ENCODE peak calls at places on chromosomes 6 and 20, in six cellular contexts. One of them, this sample, is unnamed.
A peak's percentile ranks its signal among the peaks of the same experiment; 100 is the strongest.

GRCh38 chr6:70172252-70172651 is 130.6 kb downstream of the COL9A1 start:
- DNase-seq in mesothelial cell of epicardium: no peak
- DNase-seq in BE2C: no peak
- DNase-seq in heart right ventricle: no peak
- DNase-seq in kidney epithelial cell: no peak
- DNase-seq in pancreas: no peak
- DNase-seq in this sample: no peak

GRCh38 chr6:106517699-106518098 is 111.6 kb downstream of the RTN4IP1 start:
- DNase-seq in mesothelial cell of epicardium: no peak
- DNase-seq in BE2C: no peak
- DNase-seq in heart right ventricle: no peak
- DNase-seq in kidney epithelial cell: no peak
- DNase-seq in pancreas: no peak
- DNase-seq in this sample: no peak

GRCh38 chr6:119602215-119603178 is 252.9 kb upstream of the MAN1A1 start:
- DNase-seq in mesothelial cell of epicardium: no peak
- DNase-seq in BE2C: no peak
- DNase-seq in heart right ventricle: no peak
- DNase-seq in kidney epithelial cell: no peak
- DNase-seq in pancreas: no peak
- DNase-seq in this sample: no peak

GRCh38 chr20:43658068-43658722 is 8.7 kb upstream of the MYBL2 start:
- DNase-seq in mesothelial cell of epicardium: no peak
- DNase-seq in BE2C: peak; percentile 27
- DNase-seq in heart right ventricle: no peak
- DNase-seq in kidney epithelial cell: no peak
- DNase-seq in pancreas: no peak
- DNase-seq in this sample: peak; percentile 83

GRCh38 chr6:130140084-130140483 is 82.7 kb downstream of the SAMD3 start:
- DNase-seq in mesothelial cell of epicardium: no peak
- DNase-seq in BE2C: no peak
- DNase-seq in heart right ventricle: no peak
- DNase-seq in kidney epithelial cell: no peak
- DNase-seq in pancreas: no peak
- DNase-seq in this sample: no peak

GRCh38 chr6:163554663-163555062 is 140.1 kb downstream of the QKI start:
- DNase-seq in mesothelial cell of epicardium: no peak
- DNase-seq in BE2C: peak; percentile 63
- DNase-seq in heart right ventricle: peak; percentile 44
- DNase-seq in kidney epithelial cell: no peak
- DNase-seq in pancreas: no peak
- DNase-seq in this sample: peak; percentile 83

GRCh38 chr6:32885698-32886286 is 31.8 kb downstream of the PSMB9 start:
- DNase-seq in mesothelial cell of epicardium: no peak
- DNase-seq in BE2C: no peak
- DNase-seq in heart right ventricle: no peak
- DNase-seq in kidney epithelial cell: peak; percentile 37
- DNase-seq in pancreas: no peak
- DNase-seq in this sample: no peak

GRCh38 chr20:63273635-63274380 is 1.2 kb downstream of the ARFGAP1 start:
- DNase-seq in mesothelial cell of epicardium: no peak
- DNase-seq in BE2C: no peak
- DNase-seq in heart right ventricle: no peak
- DNase-seq in kidney epithelial cell: peak; percentile 61
- DNase-seq in pancreas: no peak
- DNase-seq in this sample: no peak

GRCh38 chr6:127328043-127328442 is 15.4 kb downstream of the ECHDC1 start:
- DNase-seq in mesothelial cell of epicardium: no peak
- DNase-seq in BE2C: no peak
- DNase-seq in heart right ventricle: no peak
- DNase-seq in kidney epithelial cell: no peak
- DNase-seq in pancreas: no peak
- DNase-seq in this sample: no peak

GRCh38 chr6:90110971-90111370 is 185.7 kb downstream of the BACH2 start:
- DNase-seq in mesothelial cell of epicardium: no peak
- DNase-seq in BE2C: no peak
- DNase-seq in heart right ventricle: no peak
- DNase-seq in kidney epithelial cell: no peak
- DNase-seq in pancreas: no peak
- DNase-seq in this sample: peak; percentile 97

GRCh38 chr20:6940052-6940451 is 172.6 kb downstream of the BMP2 start:
- DNase-seq in mesothelial cell of epicardium: no peak
- DNase-seq in BE2C: peak; percentile 23
- DNase-seq in heart right ventricle: no peak
- DNase-seq in kidney epithelial cell: no peak
- DNase-seq in pancreas: no peak
- DNase-seq in this sample: no peak

GRCh38 chr6:118952683-118953082 is 17.7 kb upstream of the MCM9 start:
- DNase-seq in mesothelial cell of epicardium: no peak
- DNase-seq in BE2C: no peak
- DNase-seq in heart right ventricle: no peak
- DNase-seq in kidney epithelial cell: no peak
- DNase-seq in pancreas: no peak
- DNase-seq in this sample: no peak

GRCh38 chr6:154606457-154606856 is 96.0 kb upstream of the CNKSR3 start:
- DNase-seq in mesothelial cell of epicardium: no peak
- DNase-seq in BE2C: no peak
- DNase-seq in heart right ventricle: no peak
- DNase-seq in kidney epithelial cell: no peak
- DNase-seq in pancreas: no peak
- DNase-seq in this sample: peak; percentile 99

GRCh38 chr20:33162313-33162712 is 5.6 kb upstream of the BPIFA2 start:
- DNase-seq in mesothelial cell of epicardium: no peak
- DNase-seq in BE2C: no peak
- DNase-seq in heart right ventricle: no peak
- DNase-seq in kidney epithelial cell: no peak
- DNase-seq in pancreas: no peak
- DNase-seq in this sample: no peak

GRCh38 chr6:153003294-153003645 is 761 bp upstream of the MTRF1L start:
- DNase-seq in mesothelial cell of epicardium: no peak
- DNase-seq in BE2C: no peak
- DNase-seq in heart right ventricle: no peak
- DNase-seq in kidney epithelial cell: peak; percentile 2
- DNase-seq in pancreas: no peak
- DNase-seq in this sample: no peak

GRCh38 chr6:82144007-82144851 is 103.3 kb downstream of the IBTK start:
- DNase-seq in mesothelial cell of epicardium: no peak
- DNase-seq in BE2C: peak; percentile 43
- DNase-seq in heart right ventricle: no peak
- DNase-seq in kidney epithelial cell: peak; percentile 99
- DNase-seq in pancreas: no peak
- DNase-seq in this sample: no peak

GRCh38 chr20:57787969-57788781 is 78.4 kb upstream of the PMEPA1 start:
- DNase-seq in mesothelial cell of epicardium: no peak
- DNase-seq in BE2C: no peak
- DNase-seq in heart right ventricle: no peak
- DNase-seq in kidney epithelial cell: no peak
- DNase-seq in pancreas: no peak
- DNase-seq in this sample: no peak

GRCh38 chr6:48177786-48178185 is 66.8 kb upstream of the PTCHD4 start:
- DNase-seq in mesothelial cell of epicardium: no peak
- DNase-seq in BE2C: no peak
- DNase-seq in heart right ventricle: no peak
- DNase-seq in kidney epithelial cell: no peak
- DNase-seq in pancreas: no peak
- DNase-seq in this sample: no peak

GRCh38 chr20:46772901-46773300 is 63.5 kb downstream of the SLC2A10 start:
- DNase-seq in mesothelial cell of epicardium: no peak
- DNase-seq in BE2C: no peak
- DNase-seq in heart right ventricle: no peak
- DNase-seq in kidney epithelial cell: no peak
- DNase-seq in pancreas: no peak
- DNase-seq in this sample: no peak

GRCh38 chr6:153090241-153090930 is 40.7 kb downstream of the RGS17 start:
- DNase-seq in mesothelial cell of epicardium: no peak
- DNase-seq in BE2C: peak; percentile 34
- DNase-seq in heart right ventricle: no peak
- DNase-seq in kidney epithelial cell: peak; percentile 82
- DNase-seq in pancreas: no peak
- DNase-seq in this sample: no peak

GRCh38 chr6:20441236-20441635 is 39.6 kb downstream of the E2F3 start:
- DNase-seq in mesothelial cell of epicardium: no peak
- DNase-seq in BE2C: no peak
- DNase-seq in heart right ventricle: no peak
- DNase-seq in kidney epithelial cell: no peak
- DNase-seq in pancreas: no peak
- DNase-seq in this sample: no peak

GRCh38 chr6:34979994-34980393 is 90.9 kb downstream of the ANKS1A start:
- DNase-seq in mesothelial cell of epicardium: no peak
- DNase-seq in BE2C: no peak
- DNase-seq in heart right ventricle: peak; percentile 23
- DNase-seq in kidney epithelial cell: no peak
- DNase-seq in pancreas: no peak
- DNase-seq in this sample: no peak

GRCh38 chr6:34984416-34984815 is 95.4 kb downstream of the ANKS1A start:
- DNase-seq in mesothelial cell of epicardium: no peak
- DNase-seq in BE2C: no peak
- DNase-seq in heart right ventricle: no peak
- DNase-seq in kidney epithelial cell: no peak
- DNase-seq in pancreas: no peak
- DNase-seq in this sample: no peak

GRCh38 chr6:34985236-34985635 is 96.2 kb downstream of the ANKS1A start:
- DNase-seq in mesothelial cell of epicardium: no peak
- DNase-seq in BE2C: no peak
- DNase-seq in heart right ventricle: no peak
- DNase-seq in kidney epithelial cell: no peak
- DNase-seq in pancreas: no peak
- DNase-seq in this sample: no peak

GRCh38 chr6:34981951-34982350 is 92.9 kb downstream of the ANKS1A start:
- DNase-seq in mesothelial cell of epicardium: no peak
- DNase-seq in BE2C: no peak
- DNase-seq in heart right ventricle: no peak
- DNase-seq in kidney epithelial cell: no peak
- DNase-seq in pancreas: no peak
- DNase-seq in this sample: no peak

GRCh38 chr6:34982424-34982852 is 93.4 kb downstream of the ANKS1A start:
- DNase-seq in mesothelial cell of epicardium: no peak
- DNase-seq in BE2C: no peak
- DNase-seq in heart right ventricle: no peak
- DNase-seq in kidney epithelial cell: no peak
- DNase-seq in pancreas: no peak
- DNase-seq in this sample: no peak
- TF ChIP-seq CTCF in mesothelial cell of epicardium: no peak
- TF ChIP-seq CTCF in BE2C: peak; percentile 17
- TF ChIP-seq CTCF in heart right ventricle: peak; percentile 39
- TF ChIP-seq CTCF in kidney epithelial cell: peak; percentile 42
- TF ChIP-seq CTCF in pancreas: no peak
- TF ChIP-seq CTCF in this sample: no peak

DNA sequence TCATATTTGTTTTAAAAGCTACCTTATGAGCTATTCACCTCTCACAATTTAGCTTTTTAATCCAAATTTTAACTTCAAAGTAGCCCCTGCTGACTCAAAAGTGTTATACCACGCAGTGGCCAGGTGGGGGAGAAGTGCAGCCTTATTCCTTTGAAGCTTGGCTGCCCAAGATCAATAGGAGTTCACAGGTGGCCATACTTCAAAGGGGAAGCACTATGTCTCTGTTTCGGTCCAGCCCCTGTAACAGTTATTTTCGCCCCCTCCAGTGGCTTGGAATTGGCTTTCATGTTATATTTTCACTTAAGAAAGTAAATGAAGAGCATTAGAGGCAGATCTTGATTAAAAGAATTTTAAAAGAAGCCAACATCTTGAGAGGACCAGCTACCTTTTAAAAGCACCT is 608.4 kb downstream of the EPHA7 start:
- DNase-seq in mesothelial cell of epicardium: no peak
- DNase-seq in BE2C: peak; percentile 48
- DNase-seq in heart right ventricle: no peak
- DNase-seq in kidney epithelial cell: peak; percentile 18
- DNase-seq in pancreas: no peak
- DNase-seq in this sample: peak; percentile 20
- TF ChIP-seq CTCF in mesothelial cell of epicardium: peak; percentile 72
- TF ChIP-seq CTCF in BE2C: peak; percentile 76
- TF ChIP-seq CTCF in heart right ventricle: peak; percentile 53
- TF ChIP-seq CTCF in kidney epithelial cell: peak; percentile 81
- TF ChIP-seq CTCF in pancreas: peak; percentile 52
- TF ChIP-seq CTCF in this sample: peak; percentile 15

GRCh38 chr6:168314948-168315347 is 4.6 kb downstream of the DACT2 start:
- DNase-seq in mesothelial cell of epicardium: no peak
- DNase-seq in BE2C: no peak
- DNase-seq in heart right ventricle: no peak
- DNase-seq in kidney epithelial cell: no peak
- DNase-seq in pancreas: peak; percentile 30
- DNase-seq in this sample: no peak
- TF ChIP-seq CTCF in mesothelial cell of epicardium: no peak
- TF ChIP-seq CTCF in BE2C: peak; percentile 47
- TF ChIP-seq CTCF in heart right ventricle: peak; percentile 38
- TF ChIP-seq CTCF in kidney epithelial cell: peak; percentile 60
- TF ChIP-seq CTCF in pancreas: no peak
- TF ChIP-seq CTCF in this sample: no peak

GRCh38 chr20:41054463-41055230 is 26.0 kb downstream of the TOP1 start:
- DNase-seq in mesothelial cell of epicardium: no peak
- DNase-seq in BE2C: peak; percentile 13
- DNase-seq in heart right ventricle: no peak
- DNase-seq in kidney epithelial cell: no peak
- DNase-seq in pancreas: no peak
- DNase-seq in this sample: no peak
- TF ChIP-seq CTCF in mesothelial cell of epicardium: no peak
- TF ChIP-seq CTCF in BE2C: no peak
- TF ChIP-seq CTCF in heart right ventricle: no peak
- TF ChIP-seq CTCF in kidney epithelial cell: no peak
- TF ChIP-seq CTCF in pancreas: no peak
- TF ChIP-seq CTCF in this sample: no peak

GRCh38 chr6:137011406-137011805 is 33.4 kb downstream of the IL20RA start:
- DNase-seq in mesothelial cell of epicardium: no peak
- DNase-seq in BE2C: no peak
- DNase-seq in heart right ventricle: no peak
- DNase-seq in kidney epithelial cell: no peak
- DNase-seq in pancreas: no peak
- DNase-seq in this sample: no peak

GRCh38 chr6:137016366-137016765 is 28.4 kb downstream of the IL20RA start:
- DNase-seq in mesothelial cell of epicardium: no peak
- DNase-seq in BE2C: no peak
- DNase-seq in heart right ventricle: no peak
- DNase-seq in kidney epithelial cell: no peak
- DNase-seq in pancreas: no peak
- DNase-seq in this sample: no peak

GRCh38 chr6:137015943-137016342 is 28.8 kb downstream of the IL20RA start:
- DNase-seq in mesothelial cell of epicardium: no peak
- DNase-seq in BE2C: no peak
- DNase-seq in heart right ventricle: no peak
- DNase-seq in kidney epithelial cell: no peak
- DNase-seq in pancreas: no peak
- DNase-seq in this sample: no peak

GRCh38 chr6:137013031-137013430 is 31.7 kb downstream of the IL20RA start:
- DNase-seq in mesothelial cell of epicardium: no peak
- DNase-seq in BE2C: no peak
- DNase-seq in heart right ventricle: no peak
- DNase-seq in kidney epithelial cell: no peak
- DNase-seq in pancreas: no peak
- DNase-seq in this sample: no peak

GRCh38 chr6:137013738-137014602 is 30.8 kb downstream of the IL20RA start:
- DNase-seq in mesothelial cell of epicardium: no peak
- DNase-seq in BE2C: peak; percentile 40
- DNase-seq in heart right ventricle: no peak
- DNase-seq in kidney epithelial cell: no peak
- DNase-seq in pancreas: no peak
- DNase-seq in this sample: no peak
- TF ChIP-seq CTCF in mesothelial cell of epicardium: peak; percentile 35
- TF ChIP-seq CTCF in BE2C: peak; percentile 76
- TF ChIP-seq CTCF in heart right ventricle: peak; percentile 69
- TF ChIP-seq CTCF in kidney epithelial cell: peak; percentile 69
- TF ChIP-seq CTCF in pancreas: peak; percentile 34
- TF ChIP-seq CTCF in this sample: no peak

This sample was measured in activated CD8-positive, alpha-beta T cell treated with anti-CD3 and anti-CD28 coated beads for 36 hours.